ENCODE peak calls at places on chromosome 16, in four cellular contexts. G, C, X and K are unnamed samples.

GRCh38 chr16:85535352-85536072 is 77.6 kb upstream of the GSE1 start:
- DNase-seq in G (no peak), C (peak; percentile 98), X (no peak), K (no peak)

GRCh38 chr16:77289331-77289809 is 90.2 kb downstream of the SYCE1L start:
- DNase-seq in G (no peak), C (no peak), X (no peak), K (peak; percentile 15)

GRCh38 chr16:72590179-72590937 is 418.4 kb upstream of the PMFBP1 start:
- DNase-seq in G (no peak), C (no peak), X (peak; percentile 66), K (no peak)

GRCh38 chr16:23232806-23233205 is 50.3 kb downstream of the SCNN1G start:
- DNase-seq in G (no peak), C (no peak), X (no peak), K (no peak)

GRCh38 chr16:2024026-2024425 is 2.7 kb upstream of the NHERF2 start:
- DNase-seq in G (no peak), C (no peak), X (no peak), K (no peak)

GRCh38 chr16:15983898-15984297 is 34.5 kb downstream of the ABCC1 start:
- DNase-seq in G (no peak), C (no peak), X (no peak), K (no peak)

GRCh38 chr16:2869502-2870064 is 11.6 kb upstream of the PRSS22 start:
- DNase-seq in G (no peak), C (peak; percentile 68), X (no peak), K (no peak)

GRCh38 chr16:84286568-84287220 is 8.0 kb upstream of the WFDC1 start:
- DNase-seq in G (no peak), C (no peak), X (no peak), K (no peak)

GRCh38 chr16:27321013-27321960 is 7.5 kb downstream of the IL4R start:
- DNase-seq in G (no peak), C (no peak), X (no peak), K (no peak)

GRCh38 chr16:35752012-35752772 is 2292.8 kb downstream of the TP53TG3F start:
- DNase-seq in G (no peak), C (no peak), X (no peak), K (no peak)

GRCh38 chr16:1759511-1759910 is 11.8 kb downstream of the NME3 start:
- DNase-seq in G (no peak), C (no peak), X (no peak), K (no peak)

GRCh38 chr16:5905935-5906334 is 808.3 kb upstream of the EEF2KMT start:
- DNase-seq in G (no peak), C (no peak), X (no peak), K (no peak)

GRCh38 chr16:2532494-2533141 is 1.4 kb upstream of the CEMP1 start:
- DNase-seq in G (peak; percentile 86), C (peak; percentile 66), X (peak; percentile 39), K (peak; percentile 71)

GRCh38 chr16:2296662-2297505 is 29.0 kb upstream of the RNPS1 start:
- DNase-seq in G (peak; percentile 71), C (peak; percentile 54), X (no peak), K (peak; percentile 82)

GRCh38 chr16:75319513-75320401 is 68.3 kb upstream of the BCAR1 start:
- DNase-seq in G (no peak), C (no peak), X (peak; percentile 78), K (no peak)

GRCh38 chr16:2386990-2387389 is 42.3 kb upstream of the CCNF start:
- DNase-seq in G (peak; percentile 52), C (peak; percentile 28), X (no peak), K (no peak)

GRCh38 chr16:89112377-89113151 is 18.9 kb downstream of the ACSF3 start:
- DNase-seq in G (no peak), C (no peak), X (no peak), K (no peak)

GRCh38 chr16:6562985-6563384 is 769.7 kb upstream of the RBFOX1 start:
- DNase-seq in G (no peak), C (no peak), X (no peak), K (no peak)

GRCh38 chr16:27748868-27749546 is 199.1 kb downstream of the KATNIP start:
- DNase-seq in G (no peak), C (peak; percentile 25), X (peak; percentile 1), K (no peak)

GRCh38 chr16:12805091-12805490 is 1.4 kb upstream of the CPPED1 start:
- DNase-seq in G (no peak), C (no peak), X (no peak), K (no peak)

GRCh38 chr16:1445518-1446197 is 1.3 kb upstream of the CCDC154 start:
- DNase-seq in G (no peak), C (no peak), X (no peak), K (no peak)

GRCh38 chr16:71311553-71312158 is 22.5 kb upstream of the CMTR2 start:
- DNase-seq in G (peak; percentile 70), C (peak; percentile 54), X (no peak), K (peak; percentile 61)

GRCh38 chr16:86022381-86022960 is 123.5 kb downstream of the IRF8 start:
- DNase-seq in G (no peak), C (no peak), X (no peak), K (no peak)

GRCh38 chr16:73125860-73126259 is 77.9 kb upstream of the ZFHX3 start:
- DNase-seq in G (no peak), C (no peak), X (no peak), K (no peak)

GRCh38 chr16:85437161-85438052 is 175.7 kb upstream of the GSE1 start:
- DNase-seq in G (no peak), C (no peak), X (no peak), K (no peak)

GRCh38 chr16:2753523-2754020 is 1.1 kb downstream of the SRRM2 start:
- DNase-seq in G (no peak), C (no peak), X (no peak), K (no peak)

GRCh38 chr16:83926726-83927397 is 26.2 kb upstream of the OSGIN1 start:
- DNase-seq in G (peak; percentile 98), C (peak; percentile 82), X (no peak), K (peak; percentile 90)

GRCh38 chr16:65333298-65333697 is 211.4 kb upstream of the CDH11 start:
- DNase-seq in G (no peak), C (no peak), X (no peak), K (no peak)

GRCh38 chr16:65339062-65339461 is 217.2 kb upstream of the CDH11 start:
- DNase-seq in G (no peak), C (no peak), X (no peak), K (no peak)

GRCh38 chr16:65336169-65336568 is 214.3 kb upstream of the CDH11 start:
- DNase-seq in G (no peak), C (no peak), X (no peak), K (no peak)
- TF ChIP-seq USF2 in G (no peak), C (no peak), X (no peak), K (no peak)

GRCh38 chr16:47507701-47508100 is 46.6 kb downstream of the PHKB start:
- DNase-seq in G (no peak), C (no peak), X (no peak), K (no peak)
- H3K27ac ChIP-seq in G (no peak overlapping the region), C (no peak overlapping the region), X (no peak overlapping the region), K (peak overlapping the region; percentile 25)

GRCh38 chr16:58679763-58680162 is 4.8 kb downstream of the SLC38A7 start:
- DNase-seq in G (no peak), C (no peak), X (no peak), K (no peak)
- TF ChIP-seq TCF12 in G (no peak), C (no peak), X (no peak), K (no peak)

DNA sequence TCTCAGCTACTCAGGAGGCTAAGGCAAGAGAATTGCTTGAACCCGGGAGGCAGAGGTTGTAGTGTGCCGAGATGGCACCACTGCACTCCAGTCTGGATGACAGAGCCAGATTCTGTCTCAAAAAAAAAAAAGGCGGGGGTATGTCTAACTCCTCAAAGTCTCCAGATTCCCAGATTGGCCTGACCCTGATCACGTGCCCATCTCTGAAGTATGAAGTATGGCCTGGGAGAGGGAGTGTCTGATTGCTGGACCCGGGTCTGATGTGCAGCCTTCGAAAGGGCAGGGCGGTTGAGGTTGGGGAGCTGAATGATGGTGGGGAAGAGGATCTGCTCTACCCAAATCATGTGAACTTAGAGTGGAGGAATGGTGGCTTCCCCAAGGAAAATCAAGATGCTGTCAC is 17.3 kb upstream of the AQP8 start:
- DNase-seq in G (no peak), C (no peak), X (no peak), K (no peak)
- TF ChIP-seq USF2 in G (no peak), C (no peak), X (no peak), K (no peak)

DNA sequence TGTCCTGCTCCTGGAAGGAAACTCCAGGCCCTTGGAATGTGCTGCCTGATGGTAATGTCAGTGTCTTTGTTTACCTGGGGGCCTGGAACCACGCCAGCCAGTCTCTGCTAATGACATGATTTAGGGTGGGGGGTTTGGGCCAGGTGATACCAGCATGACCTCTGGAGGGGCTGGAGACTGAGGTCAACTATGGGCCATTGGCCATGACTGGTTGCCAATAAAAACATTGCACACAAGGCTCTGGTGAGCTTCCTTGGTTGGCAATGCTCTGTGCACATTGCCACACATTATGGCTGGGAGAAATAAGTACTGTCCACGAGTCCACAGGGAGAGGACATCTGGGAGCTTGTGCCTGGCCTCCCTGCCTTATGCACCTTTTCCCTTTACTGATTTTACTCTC is 52.5 kb downstream of the LITAF start:
- DNase-seq in G (no peak), C (no peak), X (no peak), K (no peak)
- H3K27ac ChIP-seq in G (no peak overlapping the region), C (no peak overlapping the region), X (no peak overlapping the region), K (no peak overlapping the region)